ENCODE peak calls at places on chromosomes 11 and 22, in four cellular contexts. I, Q, Z and O are unnamed samples. For H3K4me1, the result is how much of the 10 kb centered on the place peaks cover.

GRCh38 chr11:68658661-68659060 is 25.7 kb upstream of the GAL start:
- DNase-seq in I (peak), Q (peak), Z (no peak), O (no peak)

GRCh38 chr11:61834278-61835004 is 6.3 kb downstream of the FADS2 start:
- DNase-seq in I (peak), Q (peak), Z (peak), O (no peak)

GRCh38 chr22:40345801-40346177 is 511 bp upstream of the ADSL start:
- DNase-seq in I (no peak), Q (peak), Z (peak), O (peak)

GRCh38 chr11:68998390-68998911 is 14.6 kb downstream of the MRGPRF start:
- DNase-seq in I (peak), Q (peak), Z (peak), O (no peak)

GRCh38 chr11:120168960-120169681 is 31.2 kb upstream of the TRIM29 start:
- DNase-seq in I (peak), Q (peak), Z (no peak), O (peak)

GRCh38 chr11:43360361-43361032 is 1.8 kb downstream of the TTC17 start:
- DNase-seq in I (peak), Q (no peak), Z (no peak), O (no peak)

GRCh38 chr22:27336151-27337090 is 465.1 kb downstream of the MN1 start:
- DNase-seq in I (no peak), Q (peak), Z (no peak), O (no peak)

GRCh38 chr11:134283461-134284230 is 7.5 kb downstream of the GLB1L3 start:
- DNase-seq in I (no peak), Q (no peak), Z (no peak), O (no peak)

GRCh38 chr11:11243790-11244469 is 109.1 kb downstream of the CSNK2A3 start:
- DNase-seq in I (no peak), Q (no peak), Z (peak), O (no peak)

GRCh38 chr22:41447435-41448188 is 1.0 kb upstream of the TOB2 start:
- DNase-seq in I (peak), Q (peak), Z (peak), O (peak)

GRCh38 chr11:8036002-8036802 is 44.8 kb upstream of the TUB start:
- DNase-seq in I (no peak), Q (no peak), Z (no peak), O (no peak)

GRCh38 chr11:120515186-120515723 is 3.7 kb downstream of the GRIK4 start:
- DNase-seq in I (no peak), Q (no peak), Z (no peak), O (no peak)

GRCh38 chr11:122229611-122230386 is 113.8 kb upstream of the BLID start:
- DNase-seq in I (no peak), Q (peak), Z (no peak), O (no peak)

GRCh38 chr11:47560431-47560830 is 5.0 kb upstream of the PTPMT1 start:
- DNase-seq in I (peak), Q (no peak), Z (no peak), O (no peak)

GRCh38 chr11:102971766-102972165 is 16.2 kb upstream of the MMP13 start:
- DNase-seq in I (peak), Q (peak), Z (no peak), O (no peak)

GRCh38 chr11:101880208-101880607 is 34.6 kb upstream of the CEP126 start:
- DNase-seq in I (peak), Q (peak), Z (peak), O (no peak)

GRCh38 chr22:20171288-20172037 is 20.6 kb upstream of the CCDC188 start:
- DNase-seq in I (no peak), Q (no peak), Z (no peak), O (no peak)

GRCh38 chr11:120181446-120181992 is 29.3 kb upstream of the OAF start:
- DNase-seq in I (no peak), Q (no peak), Z (no peak), O (no peak)

GRCh38 chr11:35593143-35593542 is 25.1 kb upstream of the FJX1 start:
- DNase-seq in I (peak), Q (peak), Z (no peak), O (peak)

GRCh38 chr22:31683181-31684105 is 21.4 kb upstream of the PISD start:
- DNase-seq in I (no peak), Q (no peak), Z (no peak), O (no peak)

GRCh38 chr11:72607101-72607468 is 67.1 kb downstream of the PDE2A start:
- DNase-seq in I (no peak), Q (no peak), Z (no peak), O (no peak)

GRCh38 chr22:39946571-39947407 is 13.4 kb upstream of the TMA7B start:
- DNase-seq in I (no peak), Q (no peak), Z (no peak), O (no peak)

GRCh38 chr11:31499576-31500178 is 9.7 kb downstream of the IMMP1L start:
- DNase-seq in I (peak), Q (peak), Z (no peak), O (no peak)

GRCh38 chr11:22640862-22641261 is 15.2 kb upstream of the FANCF start:
- DNase-seq in I (no peak), Q (no peak), Z (no peak), O (no peak)

DNA sequence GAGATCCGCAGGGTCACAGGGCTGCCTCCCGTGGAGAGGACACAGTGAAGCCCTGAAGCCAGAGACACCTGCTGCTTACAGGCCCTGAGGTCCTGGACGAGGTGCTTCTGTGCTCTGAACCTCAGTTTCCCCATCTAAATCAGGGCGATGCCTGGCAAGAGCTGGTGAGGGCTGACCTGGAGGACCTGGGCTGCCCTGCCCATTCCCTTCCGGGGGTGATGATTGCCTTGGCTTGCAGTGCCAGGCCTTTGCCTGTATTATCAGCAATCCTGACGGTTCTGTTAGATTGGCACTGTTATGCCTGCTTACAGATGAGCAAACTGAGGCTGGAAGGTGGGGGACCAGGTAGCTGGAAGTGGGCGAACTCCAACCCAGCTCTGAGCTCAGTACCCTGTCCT is 7.8 kb upstream of the GTSE1 start:
- DNase-seq in I (no peak), Q (no peak), Z (no peak), O (peak)
- H2AFZ ChIP-seq in I (no peak), Q (no peak), Z (no peak), O (no peak)

DNA sequence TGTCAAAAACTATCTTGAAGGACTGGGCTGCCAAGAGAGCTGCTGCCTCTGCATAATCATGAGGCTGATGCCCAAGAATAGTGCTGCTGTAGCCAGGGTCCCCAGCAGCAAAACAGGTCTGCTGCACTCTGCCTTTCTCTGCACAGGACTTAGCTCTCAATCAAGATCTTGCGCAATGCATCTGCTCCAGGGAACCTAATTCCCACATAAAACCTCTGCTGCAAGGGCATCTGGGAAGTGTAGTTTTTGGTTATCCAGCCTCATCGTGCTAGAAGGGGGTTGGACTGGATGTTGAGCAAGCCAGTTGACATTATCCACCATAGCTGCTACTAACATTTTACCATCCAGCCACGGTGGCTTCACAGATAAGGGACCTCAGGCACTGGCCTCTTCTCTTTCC is 192.7 kb downstream of the C11orf91 start:
- DNase-seq in I (peak), Q (no peak), Z (no peak), O (peak)
- H3K4me1 ChIP-seq in I (under half), Q (under half), Z (under half), O (under half)

GRCh38 chr22:25706197-25706596 is 35.8 kb upstream of the MYO18B start:
- DNase-seq in I (no peak), Q (no peak), Z (no peak), O (no peak)
- H3K4me2 ChIP-seq in I (no peak), Q (no peak), Z (no peak), O (no peak)

GRCh38 chr11:19712281-19713220 is at the start of gene NAV2:
- DNase-seq in I (peak), Q (peak), Z (no peak), O (peak)

GRCh38 chr11:19714387-19715363 is 2.0 kb downstream of the NAV2 start:
- DNase-seq in I (peak), Q (peak), Z (no peak), O (peak)

GRCh38 chr11:19713221-19714092 is 820 bp downstream of the NAV2 start:
- DNase-seq in I (no peak), Q (no peak), Z (no peak), O (no peak)

GRCh38 chr11:19714093-19714386 is 1.4 kb downstream of the NAV2 start:
- DNase-seq in I (peak), Q (no peak), Z (no peak), O (no peak)

DNA sequence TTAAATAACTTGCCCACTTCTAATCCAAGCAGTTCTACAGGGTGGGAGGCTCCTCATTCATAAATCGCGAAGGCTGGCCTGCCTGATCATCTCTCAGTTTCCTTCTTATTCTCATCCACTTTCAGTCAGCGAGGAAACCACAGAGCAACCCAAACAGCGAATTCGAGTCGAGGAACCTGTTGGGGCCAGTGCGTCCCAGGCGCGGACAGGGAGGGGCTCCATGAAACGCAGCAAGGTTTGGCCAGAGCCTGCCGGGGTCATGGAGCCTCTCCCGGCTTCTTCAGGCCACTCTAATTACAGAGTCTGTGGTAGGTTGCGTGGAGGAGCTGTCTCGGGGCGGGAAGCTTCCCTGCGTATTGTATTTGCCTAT is 741 bp upstream of the NAV2 start:
- DNase-seq in I (no peak), Q (no peak), Z (no peak), O (peak)
- H2AFZ ChIP-seq in I (peak), Q (peak), Z (no peak), O (peak)

DNA sequence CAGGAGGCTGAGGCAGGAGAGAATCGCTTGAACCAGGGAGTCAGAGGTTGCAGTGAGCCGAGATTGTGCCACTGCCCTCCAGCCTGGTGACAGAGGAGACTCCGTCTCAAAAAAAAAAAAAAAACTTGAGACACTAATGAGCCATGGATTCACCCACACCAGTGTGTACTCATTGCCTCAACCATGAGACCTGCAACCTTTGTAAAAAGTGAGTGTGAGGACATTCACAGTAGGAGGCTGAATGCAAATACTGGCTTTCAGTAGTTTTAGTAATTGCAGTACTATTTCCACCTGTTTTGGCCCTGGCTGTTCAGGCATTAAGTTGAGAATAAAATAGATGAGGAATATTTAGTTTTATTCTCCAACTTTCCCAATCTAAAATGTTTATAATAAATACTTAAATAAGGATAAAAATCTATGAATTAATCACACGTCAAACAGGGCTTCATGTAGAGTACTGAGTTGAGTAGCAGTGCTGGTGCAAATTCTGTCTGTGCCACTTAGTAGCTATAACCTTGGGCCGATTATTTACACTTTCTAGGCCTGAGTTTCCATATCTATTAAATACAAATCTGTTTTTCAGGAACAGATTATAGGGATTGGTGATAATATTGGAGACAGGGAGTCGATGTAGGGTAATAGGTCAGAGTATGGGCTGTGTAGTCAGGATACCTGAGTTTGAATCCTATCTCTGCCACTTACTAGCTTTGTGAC is 72.8 kb downstream of the PPP2R1B start:
- DNase-seq in I (no peak), Q (no peak), Z (no peak), O (no peak)
- H3K4me1 ChIP-seq in I (under half), Q (under half), Z (under half), O (under half)

GRCh38 chr22:42591987-42592386 is 22.7 kb downstream of the POLDIP3 start:
- DNase-seq in I (no peak), Q (no peak), Z (no peak), O (no peak)
- H3K4me2 ChIP-seq in I (no peak), Q (no peak), Z (no peak), O (no peak)

DNA sequence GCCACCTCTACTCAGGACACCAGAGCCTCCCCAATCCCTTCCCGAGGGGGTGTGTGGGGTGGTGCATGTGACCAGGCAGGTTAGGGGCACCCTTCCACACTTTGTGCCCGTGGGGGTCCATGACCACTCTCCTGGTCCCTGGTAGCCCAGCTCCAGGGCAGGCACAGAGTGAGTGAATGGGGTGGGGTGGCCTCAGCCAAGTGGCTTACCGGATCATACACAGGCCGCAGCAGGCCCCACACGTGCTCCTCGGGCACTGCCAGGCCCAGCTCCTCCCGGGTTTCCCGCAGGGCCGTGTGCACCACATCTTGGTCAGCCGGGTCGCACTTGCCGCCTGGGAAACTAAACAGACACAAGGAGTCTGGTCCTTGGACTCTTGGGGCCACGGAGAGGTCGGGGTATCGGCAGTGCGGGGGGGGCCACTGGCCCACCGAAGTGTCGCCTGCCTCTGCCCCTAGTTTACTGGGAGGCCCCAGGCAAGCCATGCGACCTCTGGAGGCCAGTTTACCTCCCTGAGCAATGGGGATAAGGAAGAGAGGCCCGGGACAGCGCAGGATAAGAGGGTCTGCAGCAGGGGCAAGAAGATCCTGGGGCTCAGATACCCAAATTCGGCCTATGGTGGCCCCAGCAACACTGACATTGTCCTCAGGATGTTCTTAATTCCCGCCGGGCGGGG is 889 bp downstream of the NUDT8 start:
- DNase-seq in I (no peak), Q (no peak), Z (no peak), O (no peak)
- H2AFZ ChIP-seq in I (peak), Q (no peak), Z (no peak), O (peak)

DNA sequence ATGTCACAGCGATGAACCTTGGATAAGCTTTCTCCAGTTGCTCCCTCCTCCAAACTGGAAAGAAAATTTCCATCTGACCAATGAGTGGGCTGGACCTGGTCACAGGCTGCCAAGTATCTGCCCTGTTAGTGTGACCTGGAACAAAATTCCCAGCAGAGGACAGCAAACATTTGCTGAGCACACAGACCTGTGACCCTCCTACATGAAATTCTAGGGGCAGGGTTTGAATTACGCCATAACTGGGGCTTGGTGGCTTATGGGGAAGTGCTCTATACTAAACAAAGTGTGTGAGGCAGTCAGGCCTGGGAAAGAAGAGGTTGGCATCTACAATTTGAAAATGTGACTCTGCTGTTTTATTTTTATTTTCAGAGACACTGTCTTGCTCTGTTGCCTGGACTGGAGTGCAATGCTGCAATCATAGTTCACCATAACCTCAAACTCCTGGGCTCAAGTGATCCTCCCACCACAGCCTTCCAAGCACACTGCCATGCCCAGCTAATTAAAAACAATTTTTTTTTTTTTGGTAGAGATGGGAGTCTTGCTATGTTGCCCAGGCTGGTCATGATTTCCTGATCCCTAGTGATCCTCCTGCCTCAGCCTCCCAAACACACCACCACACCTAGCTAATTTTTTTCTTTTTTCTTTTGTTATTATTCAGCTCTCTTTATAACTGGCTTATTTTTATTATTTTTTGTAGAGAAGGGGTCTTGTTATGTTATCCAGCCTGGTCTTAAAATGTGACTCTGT is 13.6 kb upstream of the XBP1 start:
- DNase-seq in I (no peak), Q (no peak), Z (no peak), O (peak)
- H3K4me1 ChIP-seq in I (under half), Q (under half), Z (half or more), O (under half)